ENCODE peak calls at places on chromosomes 5 and 9, in nine cellular contexts. I, U, O, P, R, L, J, S and G are unnamed samples.

GRCh38 chr5:56900858-56901578 is 8.4 kb upstream of the SETD9 start:
- DNase-seq in U (no peak), L (peak), J (no peak), I (no peak), O (peak), R (no peak), P (no peak), S (no peak), G (no peak)

GRCh38 chr5:1939256-1939655 is 56.5 kb upstream of the IRX4 start:
- DNase-seq in U (no peak), O (no peak), I (no peak), R (no peak), P (no peak), L (no peak), S (no peak), J (no peak), G (no peak)

GRCh38 chr9:134662143-134662876 is 20.7 kb downstream of the COL5A1 start:
- DNase-seq in J (peak), O (peak), U (no peak), P (no peak), I (no peak), R (no peak), L (peak), S (no peak), G (no peak)

GRCh38 chr9:111940697-111941096 is 44.1 kb downstream of the UGCG start:
- DNase-seq in O (no peak), U (no peak), L (no peak), P (no peak), R (no peak), J (no peak), S (no peak), I (no peak), G (no peak)

GRCh38 chr9:112334319-112334828 is 955 bp upstream of the PTBP3 start:
- DNase-seq in S (no peak), L (no peak), J (no peak), U (no peak), R (peak), I (no peak), O (no peak), P (no peak), G (no peak)

GRCh38 chr5:75672616-75673015 is 44.6 kb downstream of the POC5 start:
- DNase-seq in O (peak), P (no peak), U (no peak), R (no peak), I (no peak), S (no peak), L (no peak), J (no peak), G (no peak)

GRCh38 chr5:133868946-133869674 is 99.3 kb downstream of the C5orf15 start:
- DNase-seq in J (peak), O (peak), R (peak), I (peak), P (peak), L (peak), U (no peak), S (peak), G (peak)

GRCh38 chr9:126859111-126859510 is 1.3 kb upstream of the ZBTB34 start:
- DNase-seq in J (no peak), L (no peak), I (no peak), U (no peak), P (no peak), R (no peak), O (no peak), S (no peak), G (no peak)

GRCh38 chr5:178637356-178638069 is 10.7 kb upstream of the CLK4 start:
- DNase-seq in L (no peak), U (no peak), O (no peak), I (no peak), R (no peak), P (no peak), J (no peak), S (no peak), G (no peak)

GRCh38 chr5:71836084-71836483 is 117.0 kb downstream of the CARTPT start:
- DNase-seq in P (no peak), I (no peak), L (no peak), R (no peak), O (peak), J (no peak), U (no peak), S (no peak), G (no peak)

GRCh38 chr5:132688536-132689409 is 15.0 kb downstream of the IL4 start:
- DNase-seq in U (no peak), I (no peak), S (no peak), L (no peak), R (no peak), O (no peak), P (no peak), J (no peak), G (no peak)

GRCh38 chr5:14706615-14707021 is 42.1 kb downstream of the OTULIN start:
- DNase-seq in L (no peak), S (no peak), P (no peak), R (no peak), J (no peak), O (no peak), U (no peak), I (no peak), G (no peak)

GRCh38 chr5:6858419-6858818 is 145.2 kb downstream of the TENT4A start:
- DNase-seq in S (no peak), I (no peak), U (no peak), L (no peak), R (no peak), P (no peak), O (no peak), J (no peak), G (no peak)

GRCh38 chr9:96299823-96300222 is 2.2 kb downstream of the HSD17B3 start:
- DNase-seq in P (no peak), R (no peak), J (peak), O (no peak), S (no peak), U (no peak), L (peak), I (no peak), G (no peak)

GRCh38 chr9:6034954-6035353 is 19.5 kb upstream of the RANBP6 start:
- DNase-seq in I (no peak), L (peak), J (no peak), O (peak), R (no peak), U (no peak), S (no peak), P (no peak), G (no peak)

GRCh38 chr9:121267689-121268597 is at the start of gene GSN:
- DNase-seq in U (peak), I (peak), P (no peak), R (no peak), L (peak), O (peak), S (peak), J (no peak), G (peak)

GRCh38 chr9:36039696-36040095 is 3.0 kb downstream of the RECK start:
- DNase-seq in I (no peak), L (no peak), U (no peak), P (no peak), O (no peak), R (no peak), J (no peak), S (no peak), G (no peak)

GRCh38 chr5:87258507-87258906 is 9.2 kb upstream of the RASA1 start:
- DNase-seq in R (no peak), O (no peak), P (no peak), U (no peak), J (no peak), I (no peak), S (no peak), L (no peak), G (no peak)

GRCh38 chr9:86700601-86701000 is 246.7 kb downstream of the GAS1 start:
- DNase-seq in S (no peak), R (no peak), L (no peak), J (no peak), O (no peak), P (no peak), I (no peak), U (no peak), G (no peak)

GRCh38 chr5:107744418-107745330 is 73.9 kb upstream of the EFNA5 start:
- DNase-seq in R (no peak), P (no peak), J (no peak), U (no peak), I (no peak), L (no peak), O (no peak), S (no peak), G (no peak)

GRCh38 chr5:142960309-142960696 is 190.1 kb downstream of the ARHGAP26 start:
- DNase-seq in S (no peak), O (peak), R (no peak), I (no peak), U (no peak), P (no peak), L (no peak), J (no peak), G (no peak)

GRCh38 chr5:123460296-123460729 is 37.1 kb upstream of the CEP120 start:
- DNase-seq in I (no peak), J (no peak), O (peak), L (peak), U (no peak), S (no peak), P (no peak), R (no peak), G (no peak)

GRCh38 chr5:172659909-172660628 is 19.0 kb downstream of the NEURL1B start:
- DNase-seq in R (no peak), S (no peak), U (peak), P (no peak), O (no peak), I (peak), J (peak), L (no peak), G (peak)

GRCh38 chr9:21679432-21679831 is 123.0 kb upstream of the MTAP start:
- DNase-seq in J (no peak), O (no peak), L (no peak), R (no peak), I (no peak), S (no peak), U (no peak), P (no peak), G (no peak)

GRCh38 chr5:121426153-121426552 is 425.5 kb upstream of the FTMT start:
- DNase-seq in S (no peak), L (no peak), O (no peak), U (no peak), R (no peak), I (no peak), J (no peak), P (no peak), G (no peak)

GRCh38 chr5:110038297-110038997 is 348.7 kb downstream of the MAN2A1 start:
- DNase-seq in I (no peak), J (no peak), R (no peak), S (no peak), L (no peak), P (no peak), O (no peak), U (no peak), G (no peak)

GRCh38 chr5:16773990-16774389 is 157.2 kb upstream of the RETREG1 start:
- DNase-seq in L (no peak), U (no peak), J (no peak), P (no peak), I (no peak), O (peak), R (no peak), S (no peak), G (no peak)

GRCh38 chr5:2752875-2753435 is 1.5 kb upstream of the IRX2 start:
- DNase-seq in J (no peak), U (no peak), L (no peak), I (no peak), R (no peak), O (peak), S (no peak), P (no peak), G (no peak)

GRCh38 chr9:7403839-7404238 is 395.7 kb downstream of the DMAC1 start:
- DNase-seq in I (no peak), L (no peak), P (no peak), R (no peak), O (no peak), U (no peak), J (no peak), S (no peak), G (no peak)

GRCh38 chr5:1004598-1005361 is 3.8 kb upstream of the NKD2 start:
- DNase-seq in S (no peak), I (no peak), U (no peak), J (no peak), P (peak), L (no peak), R (no peak), O (no peak), G (no peak)